ENCODE peak calls at places on chromosomes 5 and 9, in eight cellular contexts. B is colonic mucosa, A is mesenchymal stem cell, W is lower lobe of right lung, G is Karpas-422, T is cardiac muscle cell, Q is OCI-LY7, N is body of pancreas. C is an unnamed sample. For H3K9me3 and H3K36me3, the result is how much of the 10 kb centered on the place peaks cover.

GRCh38 chr9:83662933-83663332 is 40.0 kb downstream of the IDNK start:
- DNase-seq in B (no peak), W (no peak), N (no peak), A (no peak), T (no peak), Q (no peak), G (no peak), C (no peak)

GRCh38 chr9:84871983-84872382 is 202.5 kb downstream of the NTRK2 start:
- DNase-seq in T (no peak), Q (no peak), A (no peak), W (no peak), B (no peak), N (no peak), G (no peak), C (no peak)

GRCh38 chr9:19642256-19642655 is 146.6 kb downstream of the SLC24A2 start:
- DNase-seq in A (no peak), T (peak), N (no peak), B (no peak), Q (no peak), W (no peak), G (no peak), C (no peak)

GRCh38 chr9:135744333-135745070 is 42.5 kb downstream of the KCNT1 start:
- DNase-seq in B (no peak), Q (no peak), A (no peak), T (no peak), G (no peak), N (no peak), W (no peak), C (no peak)

GRCh38 chr5:156367602-156368001 is 40.6 kb downstream of the SGCD start:
- DNase-seq in A (peak), B (no peak), Q (no peak), W (no peak), N (no peak), T (peak), G (no peak), C (no peak)

GRCh38 chr9:128552744-128553221 is 396 bp downstream of the SPTAN1 start:
- DNase-seq in N (peak), Q (peak), A (no peak), B (peak), W (peak), G (peak), T (peak), C (peak)

GRCh38 chr5:6455571-6456200 is 7.0 kb downstream of the UBE2QL1 start:
- DNase-seq in G (no peak), Q (no peak), W (no peak), T (no peak), B (no peak), N (no peak), A (no peak), C (no peak)

GRCh38 chr9:70136632-70137031 is 93.0 kb downstream of the MAMDC2 start:
- DNase-seq in G (no peak), Q (no peak), W (no peak), A (no peak), B (no peak), N (no peak), T (peak), C (no peak)

GRCh38 chr5:132182366-132183040 is 45.1 kb downstream of the P4HA2 start:
- DNase-seq in W (no peak), N (no peak), G (no peak), T (peak), A (no peak), Q (no peak), B (no peak), C (no peak)

GRCh38 chr5:105530716-105531261 is 1968.2 kb upstream of the NUDT12 start:
- DNase-seq in A (no peak), W (no peak), T (no peak), N (no peak), G (no peak), B (no peak), Q (no peak), C (no peak)

GRCh38 chr9:70111042-70111602 is 67.5 kb downstream of the MAMDC2 start:
- DNase-seq in T (peak), Q (peak), B (peak), W (peak), N (peak), G (peak), A (peak), C (peak)

GRCh38 chr9:21392270-21392669 is 7.1 kb upstream of the IFNA2 start:
- DNase-seq in W (no peak), Q (peak), A (peak), G (peak), B (no peak), N (no peak), T (peak), C (no peak)

GRCh38 chr5:66363097-66363496 is 219.0 kb downstream of the SREK1 start:
- DNase-seq in Q (no peak), B (no peak), T (no peak), N (no peak), A (no peak), W (no peak), G (no peak), C (no peak)

GRCh38 chr9:93180938-93181337 is 3.0 kb upstream of the WNK2 start:
- DNase-seq in A (no peak), Q (no peak), N (no peak), T (no peak), W (no peak), B (no peak), G (no peak), C (no peak)

GRCh38 chr9:27373851-27374250 is 76.9 kb upstream of the EQTN start:
- DNase-seq in N (no peak), Q (peak), T (no peak), G (no peak), B (no peak), A (no peak), W (no peak), C (no peak)

GRCh38 chr9:36940881-36941280 is 93.2 kb downstream of the PAX5 start:
- DNase-seq in T (no peak), G (no peak), W (no peak), B (no peak), N (no peak), A (no peak), Q (no peak), C (no peak)

GRCh38 chr9:131668439-131669233 is 71.2 kb downstream of the RAPGEF1 start:
- DNase-seq in G (no peak), T (peak), W (no peak), N (peak), Q (peak), A (peak), B (no peak), C (no peak)

GRCh38 chr5:81825237-81825636 is 74.3 kb upstream of the SSBP2 start:
- DNase-seq in T (peak), N (peak), G (no peak), W (peak), B (no peak), A (peak), Q (no peak), C (peak)

GRCh38 chr5:147396070-147396469 is 113.8 kb downstream of the DPYSL3 start:
- DNase-seq in B (no peak), T (no peak), Q (no peak), A (no peak), W (peak), N (peak), G (no peak), C (no peak)

GRCh38 chr9:134647359-134648115 is 5.9 kb downstream of the COL5A1 start:
- DNase-seq in T (no peak), W (no peak), N (no peak), B (no peak), G (no peak), Q (no peak), A (no peak), C (no peak)

GRCh38 chr5:94618029-94618492 is 343 bp downstream of the KIAA0825 start:
- DNase-seq in G (peak), A (peak), B (peak), N (peak), W (peak), T (peak), Q (peak), C (peak)

GRCh38 chr5:178469011-178469974 is 120.9 kb downstream of the COL23A1 start:
- DNase-seq in B (no peak), W (no peak), Q (no peak), G (no peak), A (no peak), N (no peak), T (no peak), C (no peak)
- H3K9me3 ChIP-seq in B (under half), W (under half), Q (under half), G (under half), A (under half), N (under half), T (under half), C (under half)

GRCh38 chr9:137723396-137724113 is 104.8 kb downstream of the EHMT1 start:
- DNase-seq in W (no peak), B (no peak), Q (no peak), A (no peak), N (no peak), T (no peak), G (no peak), C (no peak)
- H3K27ac ChIP-seq in W (no peak), B (no peak), Q (no peak), A (peak), N (no peak), T (peak), G (no peak), C (no peak)

DNA sequence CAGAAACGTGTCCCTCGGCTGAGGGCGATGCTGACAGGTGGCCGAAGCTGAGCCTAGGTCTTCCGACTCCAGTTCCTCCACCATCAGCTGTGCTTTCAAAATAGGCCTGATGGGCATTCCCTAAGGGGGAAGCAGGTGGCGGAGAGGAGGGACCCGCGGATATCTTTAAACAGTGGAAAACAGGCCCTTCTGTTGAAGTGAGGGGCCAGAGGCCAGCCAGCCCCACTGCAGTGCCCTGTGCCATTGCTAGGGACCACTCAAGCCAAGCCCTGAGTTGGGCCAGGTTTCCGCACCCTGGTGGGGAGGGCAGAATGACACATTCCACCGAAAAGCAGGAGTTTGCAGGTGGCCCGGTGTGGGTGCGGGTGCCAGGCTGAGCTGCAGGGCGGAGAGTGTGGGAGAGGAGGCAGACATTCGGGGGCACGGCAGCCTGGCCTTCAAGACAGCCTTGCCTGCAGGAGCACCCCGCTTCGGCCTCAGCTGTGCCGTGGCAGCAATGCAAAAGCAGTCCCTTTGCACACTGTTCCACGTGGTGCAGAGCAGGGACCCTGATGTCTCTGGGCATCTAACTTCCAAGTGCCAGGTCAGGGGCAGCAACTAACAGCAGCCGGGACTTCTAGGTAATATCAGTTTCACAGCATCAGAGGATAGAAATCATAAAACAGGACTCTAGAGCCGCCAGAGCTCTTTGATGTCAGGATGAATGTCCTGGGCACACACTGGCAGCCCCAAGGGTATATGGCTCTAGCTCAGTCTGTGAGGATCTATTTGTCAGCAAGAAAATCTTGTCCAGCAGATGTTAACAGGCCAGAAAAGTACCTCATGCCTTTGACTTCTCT is 17.2 kb downstream of the HNRNPH1 start:
- DNase-seq in A (no peak), B (no peak), N (no peak), G (peak), T (no peak), W (no peak), Q (no peak), C (no peak)
- H3K36me3 ChIP-seq in A (half or more), B (under half), N (under half), G (under half), T (under half), W (half or more), Q (half or more), C (under half)

GRCh38 chr9:137349471-137350033 is 47.5 kb upstream of the NRARP start:
- DNase-seq in A (no peak), B (peak), T (no peak), N (no peak), G (no peak), W (no peak), Q (no peak), C (no peak)

GRCh38 chr9:137348781-137349470 is 46.9 kb upstream of the NRARP start:
- DNase-seq in A (no peak), T (no peak), Q (no peak), N (no peak), W (no peak), G (peak), B (peak), C (no peak)

GRCh38 chr9:137350696-137351584 is 48.9 kb upstream of the NRARP start:
- DNase-seq in T (no peak), B (no peak), A (no peak), Q (no peak), G (peak), W (no peak), N (no peak), C (no peak)

GRCh38 chr9:137351781-137352501 is 49.9 kb upstream of the NRARP start:
- DNase-seq in W (no peak), Q (no peak), T (no peak), B (no peak), G (peak), N (no peak), A (no peak), C (no peak)

DNA sequence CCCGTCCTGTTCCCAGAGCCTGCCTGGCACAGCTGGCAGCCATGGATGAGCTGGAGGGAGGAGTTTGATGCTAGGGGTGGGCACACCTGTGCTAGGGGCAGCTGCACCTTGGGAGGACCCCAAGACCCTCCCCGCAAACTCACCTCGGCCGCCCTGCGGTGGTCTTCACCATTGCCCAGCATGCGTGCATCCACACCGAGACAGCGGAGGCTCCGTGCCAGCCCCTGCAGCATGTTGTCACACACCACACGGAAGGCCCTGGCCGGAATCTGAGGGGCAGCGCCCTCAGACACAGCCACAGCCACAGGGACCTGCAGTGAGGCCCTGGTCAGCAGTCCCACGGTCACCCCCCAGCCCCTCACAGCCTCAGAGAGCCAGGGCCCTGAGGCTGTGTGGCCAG is 45.9 kb upstream of the NRARP start:
- DNase-seq in A (no peak), W (no peak), N (no peak), G (no peak), T (no peak), Q (no peak), B (no peak), C (no peak)
- H3K9me3 ChIP-seq in A (under half), W (under half), N (under half), G (under half), T (under half), Q (under half), B (under half), C (under half)